ENCODE peak calls at places on chromosomes 11 and 22, in eight cellular contexts. F is IMR-90, S is HCT116, O is fibroblast of lung, C is neuronal stem cell, L is OCI-LY7, P is GM23248, T is K562. N is an unnamed sample.

GRCh38 chr11:111906680-111907079 is 4.9 kb downstream of the CRYAB start:
- DNase-seq in F (no peak), L (no peak), S (no peak), O (no peak), T (no peak), P (no peak), C (no peak), N (no peak)

GRCh38 chr22:45672564-45673481 is 1.2 kb downstream of the ATXN10 start:
- DNase-seq in T (no peak), P (no peak), S (no peak), L (peak), O (no peak), F (no peak), C (no peak), N (no peak)

GRCh38 chr22:23325183-23325582 is 144.9 kb downstream of the BCR start:
- DNase-seq in L (no peak), P (no peak), S (no peak), F (no peak), C (peak), O (no peak), T (no peak), N (no peak)

GRCh38 chr11:9868641-9869040 is 204.8 kb downstream of the SWAP70 start:
- DNase-seq in S (no peak), T (no peak), O (no peak), P (no peak), C (no peak), F (no peak), L (no peak), N (no peak)

GRCh38 chr11:29312817-29313216 is 704.0 kb downstream of the KCNA4 start:
- DNase-seq in O (peak), F (peak), S (no peak), C (no peak), P (peak), T (no peak), L (no peak), N (no peak)

GRCh38 chr11:126426820-126427749 is 71.6 kb downstream of the ST3GAL4 start:
- DNase-seq in O (no peak), S (no peak), C (no peak), P (no peak), F (no peak), L (no peak), T (no peak), N (no peak)

GRCh38 chr11:15842345-15842744 is 514.0 kb downstream of the SOX6 start:
- DNase-seq in C (no peak), L (no peak), O (peak), S (no peak), P (no peak), T (no peak), F (no peak), N (no peak)

GRCh38 chr11:64745219-64745522 is 1.2 kb upstream of the RASGRP2 start:
- DNase-seq in C (no peak), F (no peak), O (no peak), P (no peak), T (no peak), S (no peak), L (peak), N (peak)

GRCh38 chr11:26764315-26764714 is 42.5 kb upstream of the SLC5A12 start:
- DNase-seq in O (no peak), C (no peak), S (no peak), L (no peak), P (no peak), F (no peak), T (no peak), N (no peak)

GRCh38 chr11:125344846-125345705 is 151.0 kb downstream of the FEZ1 start:
- DNase-seq in T (no peak), P (no peak), F (no peak), S (no peak), O (no peak), C (no peak), L (no peak), N (no peak)

GRCh38 chr11:68950268-68950667 is 30.5 kb downstream of the MRGPRD start:
- DNase-seq in T (peak), S (peak), L (peak), O (no peak), P (peak), C (peak), F (no peak), N (no peak)

GRCh38 chr11:121967131-121967689 is 148.8 kb downstream of the BLID start:
- DNase-seq in O (no peak), F (no peak), P (no peak), L (no peak), T (no peak), S (no peak), C (no peak), N (no peak)

GRCh38 chr22:46545041-46545796 is 7.8 kb upstream of the CELSR1 start:
- DNase-seq in C (no peak), S (no peak), P (peak), L (no peak), O (no peak), F (peak), T (no peak), N (no peak)

GRCh38 chr11:859394-860131 is 16.9 kb downstream of the TSPAN4 start:
- DNase-seq in O (peak), T (peak), S (no peak), L (no peak), C (no peak), P (peak), F (peak), N (peak)

GRCh38 chr11:61706452-61707400 is 26.5 kb downstream of the DAGLA start:
- DNase-seq in P (no peak), F (no peak), S (no peak), L (no peak), C (no peak), T (peak), O (no peak), N (no peak)

GRCh38 chr11:109309153-109309552 is 112.8 kb upstream of the C11orf87 start:
- DNase-seq in P (peak), L (no peak), F (no peak), T (no peak), S (no peak), C (no peak), O (peak), N (no peak)

GRCh38 chr11:19232910-19233503 is 7.7 kb downstream of the E2F8 start:
- DNase-seq in O (peak), F (peak), S (peak), P (peak), T (no peak), C (no peak), L (no peak), N (no peak)

GRCh38 chr11:127106142-127106541 is 105.6 kb upstream of the KIRREL3 start:
- DNase-seq in S (no peak), L (no peak), T (no peak), P (peak), O (no peak), F (peak), C (peak), N (no peak)

GRCh38 chr22:17938484-17938924 is 85.9 kb downstream of the MICAL3 start:
- DNase-seq in P (no peak), S (no peak), T (no peak), L (no peak), C (no peak), F (peak), O (peak), N (no peak)

GRCh38 chr22:38697055-38697980 is 3.4 kb downstream of the JOSD1 start:
- DNase-seq in L (no peak), F (peak), S (no peak), C (no peak), O (peak), P (peak), T (no peak), N (no peak)

GRCh38 chr11:76577199-76577920 is 93.2 kb downstream of the LRRC32 start:
- DNase-seq in O (peak), F (peak), T (no peak), C (no peak), L (no peak), S (no peak), P (peak), N (no peak)

GRCh38 chr11:47923667-47924066 is 56.7 kb upstream of the PTPRJ start:
- DNase-seq in L (no peak), F (peak), P (peak), S (no peak), T (no peak), O (peak), C (no peak), N (no peak)

GRCh38 chr22:26471522-26471921 is 12.1 kb downstream of the HPS4 start:
- DNase-seq in S (peak), P (peak), O (peak), T (no peak), L (no peak), C (no peak), F (peak), N (no peak)

GRCh38 chr22:19891350-19892248 is 36.9 kb upstream of the GNB1L start:
- DNase-seq in C (peak), T (peak), S (no peak), F (peak), P (peak), O (peak), L (peak), N (peak)
- H2AFZ ChIP-seq in C (peak), T (peak), S (no peak), F (peak), P (no peak), O (no peak), L (peak), N (peak)

GRCh38 chr11:60457576-60457975 is 1.9 kb downstream of the MS4A1 start:
- DNase-seq in L (peak), O (no peak), F (no peak), T (no peak), S (no peak), P (no peak), C (no peak), N (no peak)

GRCh38 chr11:60459345-60459744 is 3.7 kb downstream of the MS4A1 start:
- DNase-seq in O (no peak), T (no peak), P (no peak), C (no peak), F (no peak), L (peak), S (no peak), N (no peak)

GRCh38 chr11:60454212-60454611 is 1.4 kb upstream of the MS4A1 start:
- DNase-seq in O (no peak), P (no peak), L (peak), F (no peak), S (no peak), T (no peak), C (no peak), N (no peak)

GRCh38 chr11:60455531-60456042 is at the start of gene MS4A1:
- DNase-seq in C (no peak), O (no peak), L (peak), P (no peak), T (no peak), S (no peak), F (no peak), N (no peak)
- H3K4me2 ChIP-seq in C (no peak), O (no peak), L (peak), P (no peak), T (no peak), S (no peak), F (no peak), N (no peak)

DNA sequence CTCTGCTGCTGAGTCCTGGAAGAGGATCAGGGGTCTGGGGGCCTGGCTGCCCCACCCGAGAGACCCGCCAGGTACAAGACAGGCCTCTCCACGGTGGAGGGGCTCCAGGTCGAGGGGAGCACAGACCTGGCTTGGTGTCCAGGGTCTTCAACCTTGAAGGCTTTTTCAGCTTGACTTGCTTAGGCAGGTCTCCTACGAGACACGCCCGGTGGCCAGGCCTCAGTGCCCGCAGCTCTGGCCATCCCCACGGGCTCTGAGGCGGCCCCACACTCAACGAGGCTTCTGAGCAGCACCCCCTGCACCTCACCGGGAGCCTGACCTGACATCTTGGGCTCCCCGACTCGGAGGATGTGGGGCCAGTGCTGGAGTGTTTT is 6.6 kb upstream of the PLXNB2 start:
- DNase-seq in T (no peak), F (no peak), L (no peak), O (no peak), S (no peak), C (no peak), P (no peak), N (no peak)
- H2AFZ ChIP-seq in T (peak), F (peak), L (no peak), O (no peak), S (no peak), C (no peak), P (no peak), N (peak)

GRCh38 chr22:33324228-33324627 is 266.0 kb upstream of the SYN3 start:
- DNase-seq in O (no peak), L (no peak), F (no peak), C (no peak), S (no peak), T (no peak), P (no peak), N (no peak)
- H3K4me2 ChIP-seq in O (no peak), L (no peak), F (no peak), C (no peak), S (no peak), T (no peak), P (no peak), N (no peak)

GRCh38 chr22:24592846-24593809 is at the start of gene LRRC75B:
- DNase-seq in C (peak), O (peak), L (no peak), F (peak), T (peak), S (peak), P (peak), N (no peak)
- H2AFZ ChIP-seq in C (peak), O (peak), L (no peak), F (peak), T (peak), S (no peak), P (peak), N (no peak)

GRCh38 chr22:37281646-37282384 is 493 bp upstream of the CYTH4 start:
- DNase-seq in O (no peak), S (no peak), P (peak), T (no peak), L (no peak), F (no peak), C (no peak), N (no peak)
- H3K4me2 ChIP-seq in O (no peak), S (peak), P (no peak), T (no peak), L (peak), F (no peak), C (no peak), N (no peak)

GRCh38 chr22:30288414-30289125 is 735 bp downstream of the CASTOR1 start:
- DNase-seq in S (no peak), F (no peak), L (no peak), T (no peak), P (no peak), C (peak), O (no peak), N (peak)

GRCh38 chr22:30289126-30289979 is at the start of gene CASTOR1:
- DNase-seq in S (peak), C (peak), L (peak), T (peak), P (peak), O (peak), F (peak), N (peak)

GRCh38 chr22:30290318-30290678 is 993 bp upstream of the CASTOR1 start:
- DNase-seq in F (peak), L (peak), S (no peak), C (peak), T (no peak), P (peak), O (no peak), N (no peak)

GRCh38 chr22:30290679-30291333 is 1.5 kb upstream of the CASTOR1 start:
- DNase-seq in C (peak), O (peak), S (no peak), P (peak), L (peak), T (no peak), F (peak), N (peak)

DNA sequence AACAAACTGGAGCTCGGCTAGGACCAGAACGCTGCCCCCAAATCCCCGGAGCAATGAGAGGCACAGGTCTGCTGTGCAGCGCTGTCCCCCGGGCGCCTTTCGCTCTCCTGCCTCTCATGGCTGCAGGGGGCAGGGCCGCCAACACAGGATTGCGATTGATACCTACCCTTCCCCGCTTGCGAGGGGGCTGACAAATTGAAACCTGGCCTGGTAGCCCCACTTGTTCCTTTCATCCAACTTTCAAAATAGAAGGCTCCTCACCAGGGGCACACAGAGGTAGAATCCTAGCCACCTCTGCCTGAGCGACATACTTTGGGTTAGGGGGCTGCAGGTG is 642 bp upstream of the CASTOR1 start:
- DNase-seq in P (no peak), C (no peak), F (no peak), S (no peak), L (no peak), T (no peak), O (no peak), N (no peak)
- H2AFZ ChIP-seq in P (no peak), C (peak), F (peak), S (no peak), L (peak), T (peak), O (no peak), N (peak)

GRCh38 chr11:59175104-59175503 is 3.2 kb downstream of the DTX4 start:
- DNase-seq in L (no peak), F (no peak), T (no peak), C (no peak), S (no peak), P (no peak), O (no peak), N (no peak)
- H3K4me2 ChIP-seq in L (no peak), F (no peak), T (no peak), C (peak), S (no peak), P (no peak), O (no peak), N (no peak)

GRCh38 chr11:134331565-134332188 is at the start of gene GLB1L2:
- DNase-seq in P (peak), O (peak), C (peak), F (no peak), T (peak), L (no peak), S (peak), N (peak)
- H2AFZ ChIP-seq in P (peak), O (no peak), C (peak), F (peak), T (peak), L (no peak), S (peak), N (peak)

N was measured in DND-41.